ENCODE peak calls at places on chromosomes 3 and 15, in ten cellular contexts. D is Peyer's patch, H is ovary, J is heart left ventricle, Y is NB4, X is IMR-90, R is HCT116, E is endothelial cell of umbilical vein, S is upper lobe of left lung, P is prostate gland. Z is an unnamed sample.

GRCh38 chr3:116852801-116853200 is 143.2 kb downstream of the TUSC7 start:
- DNase-seq in X (no peak), R (no peak), H (no peak), E (no peak), S (no peak), Y (no peak), P (no peak), J (no peak), D (no peak), Z (no peak)

GRCh38 chr15:68789921-68790575 is 30.6 kb downstream of the ANP32A start:
- DNase-seq in E (peak; percentile 84), H (no peak), S (no peak), P (no peak), D (no peak), R (no peak), J (no peak), Y (no peak), X (peak; percentile 58), Z (no peak)

GRCh38 chr15:81828135-81828534 is 217.7 kb downstream of the MEX3B start:
- DNase-seq in D (no peak), S (no peak), E (no peak), P (no peak), Y (no peak), R (no peak), X (no peak), J (no peak), H (no peak), Z (peak; percentile 17)

GRCh38 chr15:63553388-63553791 is 43.8 kb upstream of the FBXL22 start:
- DNase-seq in H (peak; percentile 34), J (no peak), D (no peak), P (peak; percentile 56), R (no peak), S (peak; percentile 68), Y (no peak), E (peak; percentile 89), X (peak; percentile 97), Z (no peak)

GRCh38 chr15:82999905-83000671 is 11.4 kb downstream of the C15orf40 start:
- DNase-seq in E (peak; percentile 71), S (no peak), D (no peak), H (no peak), R (no peak), Y (peak; percentile 78), X (peak; percentile 69), P (peak; percentile 45), J (no peak), Z (no peak)

GRCh38 chr3:124260206-124260915 is 268.4 kb upstream of the ROPN1 start:
- DNase-seq in D (no peak), S (peak; percentile 54), J (peak; percentile 60), Y (peak; percentile 16), E (no peak), P (no peak), X (peak; percentile 73), H (no peak), R (no peak), Z (no peak)

GRCh38 chr15:32716216-32716959 is 1.4 kb upstream of the GREM1 start:
- DNase-seq in D (no peak), Y (no peak), H (no peak), E (peak; percentile 5), J (no peak), P (no peak), R (no peak), X (no peak), S (no peak), Z (no peak)

GRCh38 chr3:106428565-106428994 is 559.8 kb upstream of the CBLB start:
- DNase-seq in J (no peak), D (no peak), Y (peak; percentile 45), S (no peak), H (peak; percentile 48), R (no peak), X (peak; percentile 100), E (peak; percentile 18), P (no peak), Z (no peak)

GRCh38 chr15:64665179-64665578 is 110.2 kb downstream of the RBPMS2 start:
- DNase-seq in E (no peak), Y (no peak), S (no peak), H (no peak), J (no peak), D (no peak), R (no peak), P (no peak), X (no peak), Z (no peak)

GRCh38 chr15:78671626-78672211 is 30.7 kb upstream of the CHRNB4 start:
- DNase-seq in D (no peak), E (no peak), J (no peak), H (no peak), X (no peak), Y (no peak), S (no peak), P (no peak), R (no peak), Z (no peak)

GRCh38 chr3:57718118-57718517 is 25.2 kb upstream of the DENND6A start:
- DNase-seq in D (no peak), X (no peak), Y (no peak), E (no peak), H (no peak), J (no peak), P (no peak), S (no peak), R (no peak), Z (no peak)

GRCh38 chr15:68593341-68593740 is 14.5 kb downstream of the CORO2B start:
- DNase-seq in R (no peak), S (no peak), P (no peak), H (no peak), D (no peak), E (no peak), J (no peak), X (no peak), Y (no peak), Z (no peak)

GRCh38 chr3:187968883-187969580 is 184.9 kb upstream of the LPP start:
- DNase-seq in D (no peak), E (no peak), J (no peak), P (no peak), R (no peak), S (peak; percentile 67), H (peak; percentile 22), Y (peak; percentile 90), X (peak; percentile 62), Z (no peak)

GRCh38 chr15:55496716-55497115 is 11.3 kb downstream of the DNAAF4 start:
- DNase-seq in S (no peak), Y (no peak), D (no peak), R (no peak), E (peak; percentile 88), X (no peak), J (no peak), P (no peak), H (no peak), Z (peak; percentile 5)

GRCh38 chr15:55494927-55495326 is 13.1 kb downstream of the DNAAF4 start:
- DNase-seq in Y (peak; percentile 79), H (no peak), X (no peak), J (no peak), D (no peak), E (peak; percentile 44), R (no peak), P (no peak), S (no peak), Z (no peak)

DNA sequence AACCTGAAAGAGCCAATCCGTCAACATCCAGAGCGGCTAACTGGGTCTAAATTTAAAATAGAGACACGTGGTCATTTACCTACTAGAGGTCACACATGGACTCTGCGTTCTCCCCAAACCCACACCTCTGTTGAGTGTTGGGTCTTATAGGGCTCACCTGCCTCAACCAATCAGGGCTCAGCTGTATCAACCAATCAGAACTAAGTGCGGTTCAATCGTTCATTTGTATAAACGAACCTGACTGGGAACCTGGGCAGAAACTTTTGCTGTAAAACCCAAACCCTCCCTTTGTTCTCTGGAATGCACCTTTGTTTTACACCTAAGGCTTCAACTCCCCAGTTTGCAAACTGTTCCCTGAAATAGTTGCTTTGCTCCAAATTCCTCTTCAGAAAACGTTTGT is 8.9 kb downstream of the DNAAF4 start:
- DNase-seq in J (no peak), S (no peak), H (no peak), X (no peak), E (no peak), P (no peak), D (no peak), R (no peak), Y (no peak), Z (no peak)
- H3K4me3 ChIP-seq in J (no peak overlapping the region), S (no peak overlapping the region), H (no peak overlapping the region), X (no peak overlapping the region), E (no peak overlapping the region), P (no peak overlapping the region), D (no peak overlapping the region), R (peak overlapping the region; percentile 62), Y (no peak overlapping the region), Z (no peak overlapping the region)

GRCh38 chr3:180600473-180600872 is 1.5 kb upstream of the TTC14 start:
- DNase-seq in Y (no peak), P (no peak), H (no peak), R (no peak), D (no peak), J (no peak), E (no peak), S (no peak), X (no peak), Z (no peak)

GRCh38 chr3:180601688-180602666 is at the start of gene TTC14:
- DNase-seq in S (peak; percentile 93), J (peak; percentile 97), P (peak; percentile 82), H (peak; percentile 90), R (peak; percentile 94), E (peak; percentile 94), D (peak; percentile 91), X (peak; percentile 94), Y (peak; percentile 55), Z (peak; percentile 97)
- TF ChIP-seq POLR2A in S (no peak), J (peak; percentile 61), P (no peak), H (peak; percentile 34), R (peak; percentile 64), E (peak; percentile 90), D (peak; percentile 60), X (peak; percentile 59), Y (no peak), Z (no peak)

GRCh38 chr15:34886134-34886533 is 83.4 kb downstream of the AQR start:
- DNase-seq in D (no peak), P (no peak), Y (no peak), E (no peak), R (no peak), H (no peak), X (peak; percentile 58), S (no peak), J (no peak), Z (no peak)
- H3K4me3 ChIP-seq in D (no peak overlapping the region), P (no peak overlapping the region), Y (no peak overlapping the region), E (no peak overlapping the region), R (no peak overlapping the region), H (no peak overlapping the region), X (no peak overlapping the region), S (no peak overlapping the region), J (no peak overlapping the region), Z (no peak overlapping the region)

DNA sequence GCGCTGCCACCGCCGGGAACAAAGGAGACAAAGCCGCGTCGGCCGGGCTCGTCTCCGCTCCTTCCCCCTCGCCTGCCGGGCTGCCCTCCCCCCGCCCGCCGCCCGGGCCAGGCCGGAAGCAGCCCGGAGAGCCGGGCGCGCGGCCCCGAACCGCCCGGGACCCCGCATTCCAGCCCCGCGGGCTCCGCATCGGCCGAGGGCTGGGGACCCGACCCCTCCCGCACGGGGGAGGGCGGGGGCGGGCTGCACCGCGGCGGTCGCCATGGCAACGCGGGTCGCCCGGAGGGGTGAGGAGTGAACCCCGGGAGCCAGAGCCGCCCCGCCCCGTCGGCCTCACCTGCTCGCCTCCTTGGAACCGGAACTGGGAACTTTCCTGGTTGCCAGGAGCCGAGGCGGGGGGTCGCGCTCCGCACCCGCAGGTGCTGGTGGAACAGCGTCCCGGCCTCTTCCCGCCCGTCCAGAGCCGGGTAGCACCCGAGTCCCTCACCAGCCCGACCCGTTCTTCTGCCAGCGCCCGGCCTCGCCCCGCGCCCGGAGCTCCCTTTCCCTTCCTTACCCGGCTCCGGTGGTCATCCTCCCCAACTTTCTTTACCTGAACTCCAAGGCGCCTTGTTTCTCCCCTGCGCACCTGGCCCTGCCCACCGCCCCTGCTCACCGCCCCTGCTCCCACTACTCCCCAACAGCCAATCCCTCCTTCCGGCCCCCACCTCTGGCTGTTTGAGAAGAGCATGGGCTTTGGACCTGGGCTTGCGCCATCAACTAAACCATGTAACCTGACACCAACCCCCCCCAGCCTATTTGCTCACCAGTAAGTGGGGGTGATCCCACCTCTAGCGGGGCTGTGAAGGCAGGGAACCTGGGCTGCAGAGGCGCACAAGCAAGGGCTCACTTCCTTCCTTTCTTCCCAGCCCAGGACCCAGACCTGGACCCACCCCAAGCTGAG is at the start of gene PLXNB1:
- DNase-seq in X (peak; percentile 71), D (peak; percentile 49), E (peak; percentile 28), Y (peak; percentile 84), H (peak; percentile 94), J (peak; percentile 73), P (peak; percentile 93), R (no peak), S (peak; percentile 93), Z (peak; percentile 97)
- TF ChIP-seq POLR2A in X (no peak), D (peak; percentile 61), E (no peak), Y (peak; percentile 43), H (peak; percentile 43), J (no peak), P (peak; percentile 34), R (no peak), S (peak; percentile 38), Z (peak; percentile 33)